ENCODE peak calls at places on chromosomes 16 and 17, in six cellular contexts. K, L, C, M, P and T are unnamed samples.

GRCh38 chr17:44075598-44076293 is 5.2 kb downstream of the G6PC3 start:
- DNase-seq in K (no peak), P (no peak), M (no peak), C (no peak), L (no peak), T (no peak)

GRCh38 chr17:43598359-43599045 is 52.4 kb upstream of the ETV4 start:
- DNase-seq in K (no peak), C (no peak), P (no peak), M (no peak), L (no peak), T (no peak)

GRCh38 chr16:10312784-10313724 is 72.8 kb upstream of the ATF7IP2 start:
- DNase-seq in K (no peak), P (no peak), C (no peak), L (no peak), M (no peak), T (no peak)

GRCh38 chr16:23651943-23652468 is 10.7 kb downstream of the DCTN5 start:
- DNase-seq in P (no peak), K (no peak), C (no peak), L (no peak), M (no peak), T (peak)

GRCh38 chr16:68096491-68096890 is 11.3 kb downstream of the NFATC3 start:
- DNase-seq in L (no peak), M (no peak), K (no peak), C (no peak), P (no peak), T (no peak)

GRCh38 chr17:48598727-48599126 is 5.1 kb upstream of the HOXB5 start:
- DNase-seq in C (no peak), P (no peak), M (no peak), K (no peak), L (no peak), T (no peak)

GRCh38 chr16:23074423-23074822 is 74.8 kb downstream of the USP31 start:
- DNase-seq in C (no peak), L (no peak), M (no peak), K (no peak), P (no peak), T (no peak)

GRCh38 chr17:43530303-43531081 is 15.6 kb downstream of the ETV4 start:
- DNase-seq in C (no peak), L (peak), K (peak), M (no peak), P (peak), T (no peak)

GRCh38 chr17:70181866-70182265 is 12.5 kb downstream of the KCNJ2 start:
- DNase-seq in M (peak), L (no peak), P (no peak), K (no peak), C (no peak), T (no peak)

GRCh38 chr17:41048441-41048840 is 1.3 kb upstream of the KRTAP2-1 start:
- DNase-seq in P (no peak), C (no peak), M (peak), L (no peak), K (no peak), T (no peak)

GRCh38 chr16:78362736-78363135 is 263.3 kb downstream of the WWOX start:
- DNase-seq in L (no peak), K (no peak), P (peak), M (no peak), C (no peak), T (no peak)

GRCh38 chr17:14926526-14927122 is 338.5 kb downstream of the PMP22 start:
- DNase-seq in L (peak), K (peak), C (peak), M (peak), P (peak), T (peak)

GRCh38 chr17:1796800-1797199 is 32.9 kb downstream of the SMYD4 start:
- DNase-seq in K (no peak), P (no peak), L (no peak), C (no peak), M (no peak), T (no peak)

GRCh38 chr16:35186045-35186759 is 1726.8 kb downstream of the TP53TG3F start:
- DNase-seq in P (no peak), K (no peak), C (no peak), L (no peak), M (no peak), T (no peak)

GRCh38 chr17:32586666-32587065 is 99.9 kb downstream of the CDK5R1 start:
- DNase-seq in K (no peak), L (no peak), P (no peak), M (peak), C (no peak), T (no peak)

GRCh38 chr17:59165933-59166342 is 10.4 kb downstream of the PRR11 start:
- DNase-seq in L (peak), C (no peak), M (peak), K (no peak), P (peak), T (peak)

GRCh38 chr16:10939649-10940206 is 2.5 kb downstream of the DEXI start:
- DNase-seq in P (no peak), C (no peak), M (no peak), L (no peak), K (no peak), T (no peak)

GRCh38 chr17:74059471-74059870 is 144.0 kb upstream of the RPL38 start:
- DNase-seq in M (no peak), L (no peak), C (no peak), P (no peak), K (no peak), T (no peak)

GRCh38 chr17:7466644-7467341 is 12.6 kb downstream of the ZBTB4 start:
- DNase-seq in K (peak), P (peak), L (no peak), M (peak), C (no peak), T (no peak)

GRCh38 chr17:11742891-11743290 is 144.6 kb downstream of the DNAH9 start:
- DNase-seq in M (no peak), K (no peak), L (no peak), C (no peak), P (no peak), T (no peak)

GRCh38 chr16:84729716-84730320 is 30.0 kb downstream of the USP10 start:
- DNase-seq in K (no peak), C (no peak), P (no peak), L (no peak), M (peak), T (no peak)

GRCh38 chr17:28509784-28510183 is 3.6 kb downstream of the FOXN1 start:
- DNase-seq in L (no peak), P (no peak), C (no peak), K (no peak), M (no peak), T (no peak)

GRCh38 chr17:35243459-35244204 is 760 bp downstream of the SLFN5 start:
- DNase-seq in L (peak), M (peak), C (peak), P (no peak), K (peak), T (peak)

GRCh38 chr17:48236681-48237134 is 129.1 kb downstream of the SNX11 start:
- DNase-seq in L (no peak), K (no peak), C (no peak), M (peak), P (no peak), T (no peak)

GRCh38 chr17:1769826-1770477 is 8.1 kb downstream of the SERPINF1 start:
- DNase-seq in P (no peak), M (peak), K (no peak), L (peak), C (peak), T (no peak)

GRCh38 chr17:81313776-81314409 is 18.8 kb upstream of the SLC38A10 start:
- DNase-seq in K (no peak), M (no peak), C (no peak), P (no peak), L (no peak), T (no peak)

GRCh38 chr16:2462031-2462866 is 2.3 kb downstream of the TEDC2 start:
- DNase-seq in M (no peak), P (no peak), K (no peak), C (no peak), L (no peak), T (no peak)

GRCh38 chr16:19228057-19228456 is 57.5 kb upstream of the CLEC19A start:
- DNase-seq in P (no peak), K (no peak), L (no peak), C (no peak), M (no peak), T (no peak)

GRCh38 chr17:52505601-52506000 is 347.1 kb upstream of the CA10 start:
- DNase-seq in C (no peak), P (no peak), K (no peak), M (no peak), L (no peak), T (no peak)

GRCh38 chr16:68406458-68407041 is 41.8 kb downstream of the SMPD3 start:
- DNase-seq in C (no peak), K (no peak), M (peak), P (no peak), L (no peak), T (no peak)

GRCh38 chr16:80744856-80745255 is 59.5 kb downstream of the CDYL2 start:
- DNase-seq in P (no peak), M (no peak), L (no peak), K (no peak), C (no peak), T (no peak)

DNA sequence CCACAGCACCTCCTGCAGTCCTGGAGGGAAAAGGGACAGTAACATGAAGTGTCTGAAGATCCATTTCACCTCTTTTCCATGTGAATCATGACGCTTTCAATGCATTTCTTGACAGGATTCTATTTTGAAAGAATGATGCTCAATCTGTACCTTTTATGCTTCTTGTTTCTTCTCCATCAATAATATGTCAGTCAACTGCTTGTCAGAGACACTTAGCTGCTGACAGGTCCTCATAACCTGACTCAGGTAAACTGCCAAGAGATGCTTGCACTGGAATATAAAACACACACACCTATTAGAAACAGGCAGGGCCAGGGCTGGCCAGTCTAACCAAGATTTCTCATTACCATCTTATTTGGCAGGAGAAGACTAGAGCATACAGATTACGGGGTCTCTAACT is 21.6 kb downstream of the ZSWIM7 start:
- DNase-seq in L (no peak), P (no peak), K (no peak), C (no peak), M (peak), T (no peak)
- TF ChIP-seq CTCF in L (no peak), P (no peak), K (no peak), C (no peak), M (peak), T (no peak)

GRCh38 chr16:70157477-70158260 is 15.9 kb upstream of the CLEC18C start:
- DNase-seq in C (peak), K (no peak), P (peak), M (no peak), L (no peak), T (peak)

GRCh38 chr16:70159355-70160348 is 13.9 kb upstream of the CLEC18C start:
- DNase-seq in P (peak), L (no peak), M (no peak), C (peak), K (no peak), T (peak)

GRCh38 chr16:70160388-70160787 is 13.2 kb upstream of the CLEC18C start:
- DNase-seq in M (no peak), C (peak), L (no peak), P (peak), K (no peak), T (no peak)

GRCh38 chr16:70157105-70157476 is 16.5 kb upstream of the CLEC18C start:
- DNase-seq in L (no peak), P (peak), K (no peak), M (no peak), C (peak), T (peak)

DNA sequence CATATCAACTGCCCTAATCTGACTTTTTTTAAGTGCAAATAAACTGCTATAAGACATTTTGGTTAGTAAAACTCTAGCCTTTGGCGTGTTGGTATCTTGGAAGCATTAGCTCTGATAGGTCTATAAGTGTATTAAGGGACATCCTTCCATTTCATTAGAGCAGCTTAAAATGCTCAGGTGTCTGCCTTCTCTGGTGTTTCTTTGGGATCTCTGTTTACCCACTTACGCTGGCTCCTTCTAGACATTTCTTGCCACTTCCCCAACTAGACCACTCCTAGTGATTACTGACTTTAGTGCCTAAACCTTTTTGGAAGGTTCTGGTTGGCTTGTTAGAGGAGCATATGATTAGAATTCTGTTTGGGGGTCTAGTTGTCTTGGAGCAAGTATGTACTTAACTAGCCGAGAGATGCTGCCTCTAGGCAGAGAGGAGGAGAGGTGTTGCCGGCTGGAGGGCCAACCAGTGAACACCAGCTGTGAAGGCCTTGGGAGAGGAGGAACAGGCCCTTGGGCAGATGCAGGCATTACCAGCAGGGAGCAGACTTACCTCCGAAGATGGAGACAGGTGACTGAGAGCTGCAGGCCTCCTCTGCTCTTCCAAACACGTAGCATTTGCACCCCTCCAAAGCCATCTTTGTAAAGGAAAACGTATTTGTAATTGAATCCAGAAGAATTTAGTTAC is 15.2 kb upstream of the CLEC18C start:
- DNase-seq in K (no peak), M (peak), C (peak), P (peak), L (no peak), T (peak)
- TF ChIP-seq CTCF in K (no peak), M (no peak), C (no peak), P (peak), L (no peak), T (no peak)

GRCh38 chr16:50381679-50382440 is 13.1 kb upstream of the BRD7 start:
- DNase-seq in C (no peak), M (no peak), P (no peak), L (no peak), K (no peak), T (no peak)
- TF ChIP-seq CTCF in C (no peak), M (peak), P (peak), L (no peak), K (no peak), T (peak)

DNA sequence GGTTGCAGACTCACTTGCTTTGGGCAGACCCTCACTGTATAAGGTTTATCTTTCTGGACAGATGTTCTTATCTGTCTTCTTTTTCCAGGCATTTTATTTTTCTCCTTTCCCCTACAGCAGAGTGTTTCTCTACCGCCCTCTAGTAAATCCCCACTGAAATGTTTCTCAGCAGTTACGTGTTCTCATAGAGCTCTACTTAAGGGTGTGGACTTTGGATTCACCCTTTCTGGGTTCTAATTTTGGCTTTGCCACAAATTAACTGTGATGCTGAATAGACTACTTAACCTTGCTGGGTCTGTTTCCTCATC is 2.0 kb downstream of the ADAT1 start:
- DNase-seq in M (peak), C (no peak), L (no peak), K (no peak), P (peak), T (peak)
- TF ChIP-seq CTCF in M (peak), C (peak), L (peak), K (no peak), P (peak), T (no peak)

DNA sequence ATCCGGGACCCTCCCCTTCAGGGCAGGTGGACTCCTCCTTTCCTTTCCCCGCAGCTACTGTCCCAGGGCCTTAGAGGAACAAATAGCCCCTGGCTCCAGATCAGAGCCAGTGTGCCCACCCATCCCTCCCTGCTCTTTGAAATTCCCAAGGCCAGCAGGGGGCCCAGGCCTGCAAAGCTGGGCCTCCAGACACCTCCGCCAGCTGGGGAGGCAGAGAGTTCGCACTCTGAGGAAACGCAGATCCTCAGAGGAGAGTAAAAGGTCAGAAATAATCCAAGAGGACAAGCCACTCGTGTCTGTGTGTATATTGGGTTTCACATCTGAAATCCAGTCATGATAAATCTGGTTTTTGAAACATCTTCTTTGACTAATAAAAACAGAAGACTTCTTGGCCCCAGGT is 44.7 kb upstream of the TBX2 start:
- DNase-seq in K (no peak), P (no peak), C (no peak), L (no peak), M (no peak), T (no peak)
- TF ChIP-seq CTCF in K (no peak), P (no peak), C (no peak), L (no peak), M (no peak), T (no peak)

GRCh38 chr17:75855310-75856061 is at the start of gene WBP2:
- DNase-seq in M (peak), C (peak), P (peak), L (peak), K (peak), T (peak)
- TF ChIP-seq CTCF in M (no peak), C (no peak), P (peak), L (no peak), K (peak), T (peak)

GRCh38 chr16:12906765-12907516 is 5.5 kb downstream of the SHISA9 start:
- DNase-seq in M (no peak), L (no peak), P (no peak), C (no peak), K (no peak), T (no peak)

GRCh38 chr16:12904041-12904671 is 2.8 kb downstream of the SHISA9 start:
- DNase-seq in M (no peak), K (no peak), P (no peak), C (no peak), L (peak), T (no peak)

GRCh38 chr16:12903325-12904040 is 2.1 kb downstream of the SHISA9 start:
- DNase-seq in C (no peak), P (no peak), M (no peak), K (no peak), L (peak), T (peak)

GRCh38 chr16:12906271-12906670 is 4.9 kb downstream of the SHISA9 start:
- DNase-seq in C (no peak), K (no peak), L (no peak), P (no peak), M (no peak), T (no peak)

GRCh38 chr16:12907670-12908233 is 6.4 kb downstream of the SHISA9 start:
- DNase-seq in C (no peak), M (peak), L (no peak), P (peak), K (no peak), T (no peak)
- TF ChIP-seq CTCF in C (no peak), M (peak), L (no peak), P (peak), K (no peak), T (no peak)

GRCh38 chr17:57689254-57689653 is 55.8 kb downstream of the CCDC182 start:
- DNase-seq in K (no peak), C (no peak), P (no peak), L (no peak), M (no peak), T (no peak)
- TF ChIP-seq CTCF in K (no peak), C (no peak), P (no peak), L (no peak), M (no peak), T (no peak)

GRCh38 chr16:66658143-66658859 is 38.2 kb downstream of the CMTM4 start:
- DNase-seq in P (no peak), K (no peak), M (no peak), L (no peak), C (no peak), T (no peak)
- TF ChIP-seq CTCF in P (peak), K (no peak), M (peak), L (no peak), C (no peak), T (no peak)